ENCODE peak calls at places on chromosomes 11 and 22, in four cellular contexts. J, I, K and T are unnamed samples.
A peak's percentile ranks its signal among the peaks of the same experiment; 100 is the strongest.

GRCh38 chr22:38735465-38736256 is 20.1 kb downstream of the SUN2 start:
- DNase-seq in J (no peak), K (no peak), I (no peak), T (no peak)

GRCh38 chr22:49934891-49935557 is 16.6 kb downstream of the CRELD2 start:
- DNase-seq in I (peak; percentile 79), J (peak; percentile 78), K (no peak), T (no peak)

GRCh38 chr11:944711-945470 is 19.2 kb downstream of the AP2A2 start:
- DNase-seq in J (peak; percentile 42), K (no peak), I (peak; percentile 72), T (no peak)

GRCh38 chr11:128927108-128927461 is 15.6 kb downstream of the TP53AIP1 start:
- DNase-seq in K (no peak), J (no peak), I (no peak), T (no peak)

GRCh38 chr11:102347526-102348331 is 715 bp downstream of the BIRC2 start:
- DNase-seq in I (no peak), K (peak; percentile 38), J (peak; percentile 16), T (no peak)

GRCh38 chr11:132220464-132220863 is 850.0 kb downstream of the NTM start:
- DNase-seq in J (no peak), K (no peak), I (no peak), T (no peak)

GRCh38 chr11:113574586-113574985 is 99.4 kb upstream of the DRD2 start:
- DNase-seq in I (no peak), K (no peak), J (no peak), T (no peak)

GRCh38 chr11:60127311-60127811 is 38.9 kb downstream of the MS4A2 start:
- DNase-seq in K (no peak), J (peak; percentile 17), I (no peak), T (no peak)

GRCh38 chr22:40213478-40213877 is 35.8 kb downstream of the TNRC6B start:
- DNase-seq in J (no peak), K (no peak), I (no peak), T (no peak)

GRCh38 chr22:19120829-19121630 is 1.2 kb downstream of the DGCR2 start:
- DNase-seq in I (no peak), K (peak; percentile 63), J (peak; percentile 82), T (no peak)

GRCh38 chr11:20162340-20162739 is 2.1 kb upstream of the DBX1 start:
- DNase-seq in K (no peak), I (peak; percentile 24), J (no peak), T (no peak)

GRCh38 chr11:10926801-10927200 is 68.9 kb upstream of the ZBED5 start:
- DNase-seq in I (no peak), K (no peak), J (no peak), T (no peak)

GRCh38 chr22:40973144-40973543 is 22.0 kb downstream of the RBX1 start:
- DNase-seq in I (no peak), J (no peak), K (no peak), T (no peak)

GRCh38 chr22:39401301-39401631 is 1.7 kb downstream of the TAB1 start:
- DNase-seq in I (no peak), J (no peak), K (no peak), T (no peak)

GRCh38 chr22:32994921-32995320 is 63.3 kb downstream of the SYN3 start:
- DNase-seq in K (peak; percentile 43), J (no peak), I (no peak), T (no peak)

GRCh38 chr11:72758690-72759389 is 6.6 kb upstream of the ARAP1 start:
- DNase-seq in I (no peak), K (no peak), J (peak; percentile 80), T (no peak)

GRCh38 chr11:119635776-119636175 is 93.2 kb downstream of the NECTIN1 start:
- DNase-seq in K (no peak), J (no peak), I (no peak), T (no peak)

GRCh38 chr11:75449271-75449670 is 16.3 kb upstream of the KLHL35 start:
- DNase-seq in I (no peak), K (no peak), J (no peak), T (no peak)

GRCh38 chr11:110415081-110415480 is 14.7 kb upstream of the FDX1 start:
- DNase-seq in I (no peak), K (no peak), J (no peak), T (no peak)

GRCh38 chr22:48765595-48765994 is 1062.1 kb downstream of the BRD1 start:
- DNase-seq in K (no peak), I (no peak), J (no peak), T (no peak)

GRCh38 chr11:86509579-86509978 is 134.9 kb downstream of the CCDC81 start:
- DNase-seq in I (no peak), J (no peak), K (peak; percentile 37), T (no peak)

GRCh38 chr11:5689551-5689983 is at the start of gene TRIM22:
- DNase-seq in J (no peak), I (peak; percentile 34), K (no peak), T (peak; percentile 92)

GRCh38 chr11:1959786-1960185 is 12.7 kb downstream of the MRPL23 start:
- DNase-seq in J (no peak), K (no peak), I (no peak), T (no peak)

GRCh38 chr11:102626686-102627085 is 1.6 kb upstream of the MMP20 start:
- DNase-seq in K (no peak), I (no peak), J (no peak), T (no peak)

GRCh38 chr11:45872513-45873356 is 12.7 kb upstream of the MAPK8IP1 start:
- DNase-seq in J (peak; percentile 81), K (peak; percentile 29), I (peak; percentile 87), T (no peak)

GRCh38 chr11:94740975-94741707 is 27.0 kb upstream of the AMOTL1 start:
- DNase-seq in K (peak; percentile 41), I (peak; percentile 27), J (peak; percentile 38), T (no peak)

GRCh38 chr11:1837171-1838076 is 1.4 kb upstream of the TNNI2 start:
- DNase-seq in J (peak; percentile 88), K (peak; percentile 45), I (peak; percentile 88), T (no peak)

GRCh38 chr11:1880746-1881441 is 10.8 kb downstream of the PRR33 start:
- DNase-seq in K (no peak), J (no peak), I (no peak), T (no peak)

GRCh38 chr11:96227244-96227643 is 115.8 kb downstream of the MAML2 start:
- DNase-seq in J (no peak), I (no peak), K (no peak), T (no peak)

GRCh38 chr22:44917372-44918165 is 92.2 kb downstream of the PHF21B start:
- DNase-seq in K (no peak), J (no peak), I (no peak), T (no peak)

GRCh38 chr22:39349506-39349966 is 255 bp upstream of the SYNGR1 start:
- DNase-seq in J (peak; percentile 96), K (no peak), I (peak; percentile 56), T (no peak)

GRCh38 chr11:2258501-2259465 is 11.6 kb downstream of the ASCL2 start:
- DNase-seq in J (no peak), K (no peak), I (no peak), T (no peak)

GRCh38 chr11:63508009-63508408 is 2.1 kb downstream of the LGALS12 start:
- DNase-seq in I (peak; percentile 68), J (peak; percentile 48), K (peak; percentile 64), T (no peak)
- TF ChIP-seq CBFB in I (no peak), J (no peak), K (no peak), T (no peak)

DNA sequence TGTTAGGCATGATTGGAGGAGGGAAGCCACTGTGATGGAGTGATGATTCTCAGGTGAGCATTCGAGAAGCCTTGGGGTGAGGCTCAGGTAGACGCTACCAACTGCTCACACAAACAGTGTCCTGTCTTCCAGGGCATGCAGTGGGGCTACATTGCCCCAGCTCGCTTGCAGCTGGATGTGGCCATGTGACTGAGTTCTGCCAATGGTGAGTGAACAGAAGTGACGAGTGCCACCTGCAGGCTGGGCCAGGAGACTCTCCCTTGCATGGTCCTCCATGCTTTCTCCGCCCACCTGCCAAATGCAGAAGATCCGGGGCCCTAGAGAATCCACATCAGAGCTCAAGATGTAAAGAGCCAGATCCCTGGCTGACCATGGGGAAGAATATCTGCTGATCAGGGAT is 195.9 kb downstream of the BCR start:
- DNase-seq in J (peak; percentile 63), K (peak; percentile 18), I (peak; percentile 64), T (peak; percentile 1)
- TF ChIP-seq CBFB in J (no peak), K (no peak), I (no peak), T (no peak)

GRCh38 chr22:24429411-24430365 is 2.3 kb downstream of the ADORA2A start:
- DNase-seq in J (peak; percentile 19), K (no peak), I (no peak), T (no peak)
- TF ChIP-seq CBFB in J (no peak), K (no peak), I (no peak), T (no peak)

GRCh38 chr11:122192634-122193245 is 76.7 kb upstream of the BLID start:
- DNase-seq in I (no peak), J (no peak), K (no peak), T (no peak)
- TF ChIP-seq CBFB in I (no peak), J (no peak), K (no peak), T (no peak)

GRCh38 chr11:9796854-9797253 is 133.0 kb downstream of the SWAP70 start:
- DNase-seq in I (no peak), K (no peak), J (no peak), T (no peak)

GRCh38 chr11:9790703-9791102 is 126.8 kb downstream of the SWAP70 start:
- DNase-seq in J (no peak), I (no peak), K (no peak), T (no peak)

GRCh38 chr11:9797300-9797699 is 133.4 kb downstream of the SWAP70 start:
- DNase-seq in K (no peak), I (no peak), J (no peak), T (no peak)

GRCh38 chr11:9799901-9800300 is 136.0 kb downstream of the SWAP70 start:
- DNase-seq in K (no peak), I (no peak), J (no peak), T (no peak)

DNA sequence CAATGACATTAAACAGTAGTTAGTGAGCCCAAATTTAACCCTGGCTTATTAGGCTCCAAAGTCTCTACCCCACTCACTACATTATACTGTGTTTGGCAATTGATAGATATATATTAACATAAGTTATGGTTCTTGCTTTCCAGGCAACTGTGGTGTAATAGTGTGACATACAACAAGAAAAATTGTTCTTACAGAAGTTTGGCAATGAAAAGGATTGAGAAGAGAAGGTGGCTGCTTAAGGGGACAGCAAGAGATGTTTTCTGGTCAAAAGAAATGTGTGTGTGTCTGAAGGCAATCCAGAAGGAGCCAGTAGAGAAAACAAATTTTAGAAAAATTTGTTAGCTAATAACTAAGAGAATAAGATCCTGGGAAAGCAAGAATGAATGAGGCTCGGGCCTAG is 132.4 kb downstream of the SWAP70 start:
- DNase-seq in I (no peak), K (no peak), J (no peak), T (no peak)
- TF ChIP-seq CBFB in I (no peak), K (no peak), J (no peak), T (no peak)

DNA sequence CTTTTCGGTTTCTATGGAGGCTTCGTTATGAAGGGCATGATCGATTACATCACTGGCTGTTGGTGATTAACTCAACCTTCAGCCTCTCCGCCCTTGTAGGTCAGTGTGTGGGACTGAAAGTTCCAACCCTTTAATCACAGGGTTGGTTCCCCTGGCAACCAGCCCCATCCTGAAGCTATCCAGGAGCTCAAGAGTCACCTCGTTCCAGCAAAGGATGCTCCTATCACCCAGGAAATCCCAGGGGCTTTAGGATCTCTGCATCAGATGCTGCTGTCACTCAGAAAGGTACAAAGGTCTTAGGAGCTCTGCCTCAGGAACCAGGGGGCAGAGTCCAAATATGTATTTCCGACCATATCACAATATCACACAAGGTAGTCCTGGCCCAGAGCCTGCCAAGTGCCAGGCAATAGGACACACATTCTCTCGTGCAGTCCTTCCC is 123.5 kb upstream of the PARVA start:
- DNase-seq in K (peak; percentile 47), J (no peak), I (no peak), T (no peak)
- TF ChIP-seq CBFB in K (no peak), J (no peak), I (no peak), T (no peak)